ENCODE peak calls at places on chromosomes 16 and 17, in nine cellular contexts. F, H, U, T, N, Q, B, R and D are unnamed samples.

GRCh38 chr16:69106491-69107291 is 1.2 kb downstream of the HAS3 start:
- DNase-seq in F (no peak), H (no peak), U (no peak), T (no peak), N (no peak), Q (no peak), B (no peak), R (peak), D (no peak)

GRCh38 chr16:876523-877241 is 76.1 kb upstream of the GNG13 start:
- DNase-seq in F (no peak), H (no peak), U (no peak), T (no peak), N (peak), Q (no peak), B (no peak), R (no peak), D (no peak)

GRCh38 chr17:17827826-17828621 is 8.8 kb downstream of the SREBF1 start:
- DNase-seq in F (no peak), H (no peak), U (no peak), T (no peak), N (no peak), Q (no peak), B (no peak), R (no peak), D (no peak)

GRCh38 chr17:550041-550398 is 164.6 kb downstream of the VPS53 start:
- DNase-seq in F (no peak), H (no peak), U (no peak), T (peak), N (no peak), Q (no peak), B (no peak), R (no peak), D (no peak)

GRCh38 chr16:88087517-88087877 is 136.3 kb downstream of the BANP start:
- DNase-seq in F (no peak), H (no peak), U (no peak), T (no peak), N (peak), Q (no peak), B (no peak), R (no peak), D (no peak)

GRCh38 chr16:80466024-80466986 is 74.5 kb upstream of the DYNLRB2 start:
- DNase-seq in F (peak), H (peak), U (peak), T (peak), N (peak), Q (peak), B (peak), R (peak), D (peak)

GRCh38 chr17:77734371-77735050 is 224.0 kb upstream of the TNRC6C start:
- DNase-seq in F (peak), H (peak), U (peak), T (peak), N (peak), Q (peak), B (peak), R (peak), D (no peak)

GRCh38 chr17:34755981-34756669 is 176.7 kb downstream of the TMEM132E start:
- DNase-seq in F (no peak), H (no peak), U (peak), T (no peak), N (no peak), Q (no peak), B (no peak), R (no peak), D (no peak)

GRCh38 chr16:4011225-4011939 is 104.9 kb downstream of the ADCY9 start:
- DNase-seq in F (no peak), H (no peak), U (no peak), T (no peak), N (peak), Q (no peak), B (no peak), R (no peak), D (no peak)

GRCh38 chr17:58089111-58089510 is 5.9 kb downstream of the DYNLL2 start:
- DNase-seq in F (no peak), H (no peak), U (no peak), T (no peak), N (no peak), Q (no peak), B (no peak), R (no peak), D (no peak)

GRCh38 chr16:74868035-74868434 is 93.4 kb upstream of the FA2H start:
- DNase-seq in F (no peak), H (no peak), U (no peak), T (no peak), N (no peak), Q (no peak), B (no peak), R (no peak), D (no peak)

GRCh38 chr16:74867281-74867849 is 92.7 kb upstream of the FA2H start:
- DNase-seq in F (no peak), H (no peak), U (no peak), T (no peak), N (no peak), Q (no peak), B (no peak), R (no peak), D (no peak)

GRCh38 chr16:74865922-74866598 is 91.4 kb upstream of the FA2H start:
- DNase-seq in F (no peak), H (no peak), U (no peak), T (no peak), N (no peak), Q (no peak), B (no peak), R (no peak), D (no peak)

GRCh38 chr16:74868501-74868900 is 93.9 kb upstream of the FA2H start:
- DNase-seq in F (no peak), H (no peak), U (no peak), T (peak), N (no peak), Q (no peak), B (peak), R (no peak), D (no peak)

GRCh38 chr16:74862743-74863244 is 88.2 kb upstream of the FA2H start:
- DNase-seq in F (no peak), H (no peak), U (no peak), T (peak), N (no peak), Q (no peak), B (peak), R (no peak), D (peak)
- H3K4me3 ChIP-seq in F (no peak), H (no peak), U (no peak), T (no peak), N (no peak), Q (no peak), B (no peak), R (no peak), D (no peak)

GRCh38 chr16:50585331-50585776 is 37.2 kb downstream of the NKD1 start:
- DNase-seq in F (peak), H (peak), U (peak), T (no peak), N (peak), Q (no peak), B (no peak), R (peak), D (no peak)

GRCh38 chr16:50581830-50582229 is 33.6 kb downstream of the NKD1 start:
- DNase-seq in F (no peak), H (no peak), U (no peak), T (no peak), N (no peak), Q (no peak), B (no peak), R (no peak), D (no peak)

GRCh38 chr16:50584033-50584722 is 36.0 kb downstream of the NKD1 start:
- DNase-seq in F (no peak), H (no peak), U (no peak), T (no peak), N (no peak), Q (no peak), B (no peak), R (no peak), D (no peak)

GRCh38 chr16:50580180-50580771 is 32.1 kb downstream of the NKD1 start:
- DNase-seq in F (no peak), H (no peak), U (no peak), T (no peak), N (no peak), Q (no peak), B (no peak), R (no peak), D (no peak)

GRCh38 chr16:50583211-50583610 is 35.0 kb downstream of the NKD1 start:
- DNase-seq in F (no peak), H (no peak), U (no peak), T (no peak), N (no peak), Q (no peak), B (no peak), R (no peak), D (no peak)
- TF ChIP-seq CTCF in F (no peak), H (no peak), U (no peak), T (no peak), N (no peak), Q (no peak), B (no peak), R (no peak), D (no peak)

GRCh38 chr16:17080105-17080504 is 390.7 kb downstream of the XYLT1 start:
- DNase-seq in F (no peak), H (no peak), U (no peak), T (no peak), N (no peak), Q (no peak), B (no peak), R (no peak), D (no peak)

GRCh38 chr16:17082126-17082882 is 388.5 kb downstream of the XYLT1 start:
- DNase-seq in F (no peak), H (no peak), U (no peak), T (no peak), N (no peak), Q (no peak), B (no peak), R (no peak), D (no peak)

GRCh38 chr16:17078950-17079631 is 391.7 kb downstream of the XYLT1 start:
- DNase-seq in F (no peak), H (no peak), U (no peak), T (no peak), N (no peak), Q (no peak), B (no peak), R (no peak), D (no peak)

GRCh38 chr16:17083628-17084027 is 387.1 kb downstream of the XYLT1 start:
- DNase-seq in F (no peak), H (no peak), U (no peak), T (no peak), N (no peak), Q (no peak), B (no peak), R (no peak), D (no peak)

DNA sequence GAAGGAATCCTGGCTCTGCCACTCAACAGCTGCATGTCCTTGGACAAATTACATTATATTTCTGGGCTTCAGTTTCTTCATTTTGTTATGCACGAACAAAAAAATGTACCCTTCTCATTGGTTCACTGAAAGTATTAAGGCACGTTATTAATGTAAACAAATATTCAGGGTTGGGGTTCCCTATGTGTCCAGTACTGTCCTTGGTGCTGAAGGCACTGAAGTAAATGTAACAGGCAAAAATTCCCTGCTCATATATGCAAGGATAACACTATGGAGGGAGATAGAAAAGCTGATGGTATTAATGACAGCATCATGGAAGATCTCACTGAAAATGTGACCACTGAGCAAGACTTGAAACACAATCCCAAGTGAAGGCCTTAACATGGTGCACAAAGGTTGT is 386.6 kb downstream of the XYLT1 start:
- DNase-seq in F (no peak), H (no peak), U (no peak), T (no peak), N (no peak), Q (no peak), B (no peak), R (no peak), D (no peak)
- H3K4me3 ChIP-seq in F (no peak), H (no peak), U (no peak), T (no peak), N (no peak), Q (no peak), B (no peak), R (no peak), D (no peak)

DNA sequence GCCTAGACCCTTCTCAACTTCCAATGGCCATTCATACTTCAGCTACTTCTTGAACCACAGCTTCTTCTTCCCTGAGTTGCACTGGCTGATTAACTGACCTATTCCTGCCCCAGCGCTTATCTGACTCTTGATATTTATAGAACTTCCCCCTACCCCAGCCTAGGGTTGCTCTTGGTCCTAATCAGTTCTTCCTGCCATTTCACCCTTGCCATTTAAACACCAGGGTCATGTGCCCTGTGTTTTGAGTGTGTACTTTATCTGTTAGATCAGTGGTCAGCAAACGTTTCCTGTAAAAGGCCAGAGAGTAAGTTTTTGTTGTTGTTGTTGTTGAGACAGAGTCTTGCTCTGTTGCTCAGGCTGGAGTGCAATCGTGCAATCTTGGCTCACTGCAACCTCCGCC is 82.4 kb upstream of the COX10 start:
- DNase-seq in F (no peak), H (no peak), U (no peak), T (no peak), N (no peak), Q (no peak), B (no peak), R (no peak), D (no peak)
- TF ChIP-seq CTCF in F (no peak), H (no peak), U (no peak), T (no peak), N (no peak), Q (no peak), B (no peak), R (no peak), D (no peak)

GRCh38 chr17:32319548-32319905 is 22.4 kb downstream of the C17orf75 start:
- DNase-seq in F (peak), H (peak), U (peak), T (peak), N (peak), Q (peak), B (peak), R (peak), D (no peak)
- H3K4me3 ChIP-seq in F (no peak), H (no peak), U (no peak), T (no peak), N (no peak), Q (no peak), B (no peak), R (peak), D (no peak)

DNA sequence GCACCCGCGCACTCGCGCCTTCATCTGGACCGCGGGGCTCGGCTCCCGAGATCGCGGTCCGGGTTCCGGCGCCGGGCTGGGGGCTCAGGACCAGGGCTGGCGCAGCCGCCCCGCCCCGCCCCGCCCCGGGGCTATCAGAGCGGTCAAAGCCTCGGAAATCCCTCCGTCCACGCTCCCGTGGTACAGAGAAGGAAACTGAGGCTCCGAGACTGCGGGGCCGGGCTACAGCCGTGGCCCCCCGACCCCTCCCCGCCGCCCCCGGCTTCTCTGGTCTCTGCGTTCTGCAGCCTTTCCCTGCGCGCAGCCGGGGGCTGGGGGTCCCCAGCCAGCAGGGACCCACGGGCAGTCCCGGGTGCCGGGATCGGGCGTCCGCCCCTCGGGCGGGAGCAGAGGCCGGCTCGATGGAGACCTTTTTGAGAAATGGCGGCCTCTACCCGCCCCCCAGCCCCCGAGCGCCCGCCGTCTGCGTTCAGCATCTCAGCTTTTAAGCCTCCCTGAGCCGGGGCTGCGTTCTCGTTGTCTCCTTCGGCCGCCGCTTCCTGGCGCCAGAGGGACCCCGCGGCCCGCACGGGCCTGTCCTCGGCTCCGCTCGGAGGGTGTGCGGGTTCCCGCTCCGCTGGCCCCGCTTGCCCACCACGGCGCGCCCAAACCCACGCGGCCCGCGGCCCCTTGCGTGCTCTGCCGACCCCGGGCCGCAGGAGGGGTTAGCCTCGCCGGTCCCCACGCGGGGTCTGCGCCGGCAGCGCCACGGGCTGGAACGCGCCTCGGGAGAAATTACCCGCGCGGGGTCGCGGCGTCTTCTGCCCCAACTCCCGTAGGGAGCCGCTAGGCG is 1.5 kb upstream of the NPTX1 start:
- DNase-seq in F (no peak), H (no peak), U (no peak), T (peak), N (no peak), Q (no peak), B (peak), R (no peak), D (no peak)
- TF ChIP-seq CTCF in F (peak), H (no peak), U (peak), T (peak), N (peak), Q (peak), B (peak), R (no peak), D (peak)

GRCh38 chr17:68294617-68295016 is 3.3 kb downstream of the ARSG start:
- DNase-seq in F (no peak), H (no peak), U (no peak), T (no peak), N (no peak), Q (no peak), B (no peak), R (no peak), D (no peak)

GRCh38 chr17:68297168-68297567 is 5.9 kb downstream of the ARSG start:
- DNase-seq in F (no peak), H (no peak), U (no peak), T (no peak), N (no peak), Q (no peak), B (no peak), R (no peak), D (peak)

GRCh38 chr17:68298601-68299000 is 7.3 kb downstream of the ARSG start:
- DNase-seq in F (no peak), H (no peak), U (no peak), T (no peak), N (no peak), Q (no peak), B (no peak), R (no peak), D (no peak)

GRCh38 chr17:68295086-68295485 is 3.8 kb downstream of the ARSG start:
- DNase-seq in F (no peak), H (no peak), U (no peak), T (no peak), N (no peak), Q (no peak), B (no peak), R (no peak), D (no peak)

DNA sequence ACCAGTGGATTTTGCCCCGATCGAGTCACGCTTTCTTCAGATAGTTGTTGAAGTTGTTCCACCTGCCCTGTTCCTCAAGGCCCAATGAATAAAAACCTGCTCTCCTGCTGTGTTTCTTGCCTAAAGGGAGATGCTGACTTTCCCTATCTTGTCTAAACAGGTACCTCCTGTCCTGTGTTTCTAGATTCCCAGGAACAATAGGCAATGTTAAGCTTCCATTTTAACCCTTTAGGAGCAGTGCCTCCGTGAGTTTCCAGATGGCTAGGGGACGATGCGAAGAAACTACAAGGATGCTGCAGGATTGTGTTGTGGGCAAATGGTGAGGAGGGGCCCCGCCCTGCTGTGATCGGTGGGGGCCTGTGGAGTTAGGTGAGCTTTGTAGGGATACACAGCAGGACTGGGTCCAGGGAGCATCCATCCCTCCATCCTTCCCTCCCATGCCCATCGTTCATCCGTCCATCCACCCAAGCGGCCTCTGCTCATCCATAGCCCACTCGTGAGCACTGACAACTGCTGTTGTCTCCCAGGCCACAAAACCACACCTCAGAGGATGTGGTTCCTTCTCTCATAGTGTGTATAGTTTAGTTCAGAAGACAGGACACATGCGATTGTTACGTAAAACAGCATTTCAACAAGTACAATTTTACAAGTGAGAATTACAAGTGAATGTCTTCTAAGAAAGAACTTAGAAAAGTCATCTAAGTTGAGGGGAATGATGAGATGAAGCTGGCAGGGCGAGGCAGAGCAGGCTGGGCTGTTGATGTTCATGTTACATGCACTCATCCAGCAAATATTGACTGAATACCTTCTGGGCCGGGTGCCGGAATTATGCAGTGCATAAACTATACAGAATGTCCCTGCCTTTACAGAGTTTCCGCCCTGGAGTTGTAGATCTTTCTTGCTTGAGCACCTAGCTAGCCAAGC is 5.2 kb downstream of the ARSG start:
- DNase-seq in F (no peak), H (peak), U (no peak), T (no peak), N (no peak), Q (no peak), B (no peak), R (peak), D (peak)
- H3K4me3 ChIP-seq in F (no peak), H (no peak), U (no peak), T (no peak), N (no peak), Q (no peak), B (no peak), R (no peak), D (peak)

GRCh38 chr17:8918811-8919210 is 46.7 kb downstream of the PIK3R5 start:
- DNase-seq in F (no peak), H (no peak), U (no peak), T (peak), N (no peak), Q (no peak), B (no peak), R (no peak), D (no peak)
- TF ChIP-seq CTCF in F (no peak), H (no peak), U (no peak), T (no peak), N (no peak), Q (no peak), B (no peak), R (no peak), D (no peak)

GRCh38 chr17:2214047-2214717 is 89.4 kb downstream of the SMG6 start:
- DNase-seq in F (peak), H (peak), U (peak), T (peak), N (peak), Q (peak), B (peak), R (no peak), D (no peak)

GRCh38 chr17:2211661-2212327 is 91.8 kb downstream of the SMG6 start:
- DNase-seq in F (no peak), H (no peak), U (peak), T (no peak), N (no peak), Q (no peak), B (no peak), R (no peak), D (no peak)

GRCh38 chr17:2210726-2211125 is 92.9 kb downstream of the SMG6 start:
- DNase-seq in F (no peak), H (no peak), U (no peak), T (no peak), N (no peak), Q (no peak), B (no peak), R (no peak), D (no peak)

GRCh38 chr17:2213291-2213960 is 90.2 kb downstream of the SMG6 start:
- DNase-seq in F (no peak), H (no peak), U (peak), T (peak), N (no peak), Q (peak), B (no peak), R (no peak), D (no peak)

GRCh38 chr17:2212328-2212981 is 91.1 kb downstream of the SMG6 start:
- DNase-seq in F (peak), H (peak), U (peak), T (peak), N (no peak), Q (no peak), B (peak), R (no peak), D (no peak)
- H3K4me3 ChIP-seq in F (no peak), H (no peak), U (no peak), T (no peak), N (no peak), Q (no peak), B (peak), R (no peak), D (no peak)